ENCODE peak calls at places on chromosomes 12 and 14, in six cellular contexts. One of them, this sample, is unnamed.

GRCh38 chr14:41642402-41643195 is 35.9 kb downstream of the LRFN5 start:
- DNase-seq in activated CD4-positive, alpha-beta T cell treated with anti-CD3 and anti-CD28 coated beads for 24 hours: no peak
- DNase-seq in amniotic epithelial cell: no peak
- DNase-seq in fibroblast of gingiva: no peak
- DNase-seq in MCF 10A: no peak
- DNase-seq in effector memory CD4-positive, alpha-beta T cell: no peak
- DNase-seq in this sample: no peak

GRCh38 chr12:8870591-8870990 is 43.7 kb upstream of the PHC1 start:
- DNase-seq in activated CD4-positive, alpha-beta T cell treated with anti-CD3 and anti-CD28 coated beads for 24 hours: no peak
- DNase-seq in amniotic epithelial cell: no peak
- DNase-seq in fibroblast of gingiva: no peak
- DNase-seq in MCF 10A: no peak
- DNase-seq in effector memory CD4-positive, alpha-beta T cell: no peak
- DNase-seq in this sample: no peak

GRCh38 chr12:765861-766260 is 13.5 kb downstream of the WNK1 start:
- DNase-seq in activated CD4-positive, alpha-beta T cell treated with anti-CD3 and anti-CD28 coated beads for 24 hours: no peak
- DNase-seq in amniotic epithelial cell: no peak
- DNase-seq in fibroblast of gingiva: no peak
- DNase-seq in MCF 10A: no peak
- DNase-seq in effector memory CD4-positive, alpha-beta T cell: no peak
- DNase-seq in this sample: no peak

GRCh38 chr14:29643415-29644206 is 284.0 kb downstream of the PRKD1 start:
- DNase-seq in activated CD4-positive, alpha-beta T cell treated with anti-CD3 and anti-CD28 coated beads for 24 hours: no peak
- DNase-seq in amniotic epithelial cell: peak; percentile 77
- DNase-seq in fibroblast of gingiva: peak; percentile 68
- DNase-seq in MCF 10A: peak; percentile 30
- DNase-seq in effector memory CD4-positive, alpha-beta T cell: no peak
- DNase-seq in this sample: no peak

GRCh38 chr12:48828841-48829575 is 10.7 kb downstream of the CACNB3 start:
- DNase-seq in activated CD4-positive, alpha-beta T cell treated with anti-CD3 and anti-CD28 coated beads for 24 hours: no peak
- DNase-seq in amniotic epithelial cell: no peak
- DNase-seq in fibroblast of gingiva: no peak
- DNase-seq in MCF 10A: no peak
- DNase-seq in effector memory CD4-positive, alpha-beta T cell: no peak
- DNase-seq in this sample: no peak

GRCh38 chr14:68254669-68255527 is 435.3 kb downstream of the RAD51B start:
- DNase-seq in activated CD4-positive, alpha-beta T cell treated with anti-CD3 and anti-CD28 coated beads for 24 hours: no peak
- DNase-seq in amniotic epithelial cell: no peak
- DNase-seq in fibroblast of gingiva: no peak
- DNase-seq in MCF 10A: no peak
- DNase-seq in effector memory CD4-positive, alpha-beta T cell: no peak
- DNase-seq in this sample: no peak

GRCh38 chr14:67951529-67952120 is 132.0 kb downstream of the RAD51B start:
- DNase-seq in activated CD4-positive, alpha-beta T cell treated with anti-CD3 and anti-CD28 coated beads for 24 hours: no peak
- DNase-seq in amniotic epithelial cell: no peak
- DNase-seq in fibroblast of gingiva: peak; percentile 84
- DNase-seq in MCF 10A: no peak
- DNase-seq in effector memory CD4-positive, alpha-beta T cell: no peak
- DNase-seq in this sample: no peak

GRCh38 chr12:88338486-88338885 is 196.4 kb downstream of the TMTC3 start:
- DNase-seq in activated CD4-positive, alpha-beta T cell treated with anti-CD3 and anti-CD28 coated beads for 24 hours: no peak
- DNase-seq in amniotic epithelial cell: no peak
- DNase-seq in fibroblast of gingiva: no peak
- DNase-seq in MCF 10A: no peak
- DNase-seq in effector memory CD4-positive, alpha-beta T cell: no peak
- DNase-seq in this sample: no peak

GRCh38 chr12:45409966-45410365 is 194.1 kb downstream of the ANO6 start:
- DNase-seq in activated CD4-positive, alpha-beta T cell treated with anti-CD3 and anti-CD28 coated beads for 24 hours: no peak
- DNase-seq in amniotic epithelial cell: peak; percentile 54
- DNase-seq in fibroblast of gingiva: peak; percentile 72
- DNase-seq in MCF 10A: no peak
- DNase-seq in effector memory CD4-positive, alpha-beta T cell: no peak
- DNase-seq in this sample: no peak

GRCh38 chr12:48592591-48593086 is 22.8 kb upstream of the LALBA start:
- DNase-seq in activated CD4-positive, alpha-beta T cell treated with anti-CD3 and anti-CD28 coated beads for 24 hours: no peak
- DNase-seq in amniotic epithelial cell: no peak
- DNase-seq in fibroblast of gingiva: no peak
- DNase-seq in MCF 10A: no peak
- DNase-seq in effector memory CD4-positive, alpha-beta T cell: no peak
- DNase-seq in this sample: no peak

GRCh38 chr14:23358553-23359166 is 6.0 kb upstream of the SLC22A17 start:
- DNase-seq in activated CD4-positive, alpha-beta T cell treated with anti-CD3 and anti-CD28 coated beads for 24 hours: no peak
- DNase-seq in amniotic epithelial cell: no peak
- DNase-seq in fibroblast of gingiva: no peak
- DNase-seq in MCF 10A: no peak
- DNase-seq in effector memory CD4-positive, alpha-beta T cell: no peak
- DNase-seq in this sample: no peak

GRCh38 chr14:76919431-76919810 is 93.2 kb downstream of the LRRC74A start:
- DNase-seq in activated CD4-positive, alpha-beta T cell treated with anti-CD3 and anti-CD28 coated beads for 24 hours: no peak
- DNase-seq in amniotic epithelial cell: no peak
- DNase-seq in fibroblast of gingiva: no peak
- DNase-seq in MCF 10A: no peak
- DNase-seq in effector memory CD4-positive, alpha-beta T cell: no peak
- DNase-seq in this sample: peak; percentile 96

GRCh38 chr12:93712204-93712603 is 35.0 kb downstream of the CRADD start:
- DNase-seq in activated CD4-positive, alpha-beta T cell treated with anti-CD3 and anti-CD28 coated beads for 24 hours: no peak
- DNase-seq in amniotic epithelial cell: no peak
- DNase-seq in fibroblast of gingiva: peak; percentile 78
- DNase-seq in MCF 10A: no peak
- DNase-seq in effector memory CD4-positive, alpha-beta T cell: no peak
- DNase-seq in this sample: no peak

GRCh38 chr12:7642876-7643309 is 22.8 kb downstream of the APOBEC1 start:
- DNase-seq in activated CD4-positive, alpha-beta T cell treated with anti-CD3 and anti-CD28 coated beads for 24 hours: no peak
- DNase-seq in amniotic epithelial cell: peak; percentile 15
- DNase-seq in fibroblast of gingiva: no peak
- DNase-seq in MCF 10A: peak; percentile 60
- DNase-seq in effector memory CD4-positive, alpha-beta T cell: no peak
- DNase-seq in this sample: peak; percentile 53

GRCh38 chr12:71216725-71217579 is 59.2 kb upstream of the TSPAN8 start:
- DNase-seq in activated CD4-positive, alpha-beta T cell treated with anti-CD3 and anti-CD28 coated beads for 24 hours: no peak
- DNase-seq in amniotic epithelial cell: no peak
- DNase-seq in fibroblast of gingiva: peak; percentile 45
- DNase-seq in MCF 10A: peak; percentile 69
- DNase-seq in effector memory CD4-positive, alpha-beta T cell: no peak
- DNase-seq in this sample: peak; percentile 36

GRCh38 chr12:131163189-131163738 is 209.6 kb downstream of the ADGRD1 start:
- DNase-seq in activated CD4-positive, alpha-beta T cell treated with anti-CD3 and anti-CD28 coated beads for 24 hours: no peak
- DNase-seq in amniotic epithelial cell: no peak
- DNase-seq in fibroblast of gingiva: no peak
- DNase-seq in MCF 10A: no peak
- DNase-seq in effector memory CD4-positive, alpha-beta T cell: no peak
- DNase-seq in this sample: no peak

GRCh38 chr12:49549735-49550710 is 11.2 kb downstream of the KCNH3 start:
- DNase-seq in activated CD4-positive, alpha-beta T cell treated with anti-CD3 and anti-CD28 coated beads for 24 hours: no peak
- DNase-seq in amniotic epithelial cell: no peak
- DNase-seq in fibroblast of gingiva: no peak
- DNase-seq in MCF 10A: no peak
- DNase-seq in effector memory CD4-positive, alpha-beta T cell: no peak
- DNase-seq in this sample: no peak

This sample was measured in PC-9.